ENCODE peak calls at places on chromosome 11, in nine cellular contexts. D is central memory CD4-positive, alpha-beta T cell; K is Kasumi-1; E is NCI-H446 treated with DMSO at 0.1 percent for 48 hours; T is stimulated activated naive CD8-positive, alpha-beta T cell treated with anti-CD3 and anti-CD28 coated beads, Interleukin-15, amount 100 ng/mL, for 72 hours; S is mucosa of gallbladder; I is astrocyte of the spinal cord; V is AG10803; M is dorsolateral prefrontal cortex. F is an unnamed sample.

GRCh38 chr11:11409916-11410315 is 56.9 kb upstream of the CSNK2A3 start:
- DNase-seq in D (no peak), K (no peak), E (no peak), T (no peak), S (no peak), I (no peak), V (no peak), M (no peak), F (no peak)

GRCh38 chr11:7677071-7677470 is 3.8 kb upstream of the CYB5R2 start:
- DNase-seq in D (no peak), K (no peak), E (no peak), T (no peak), S (no peak), I (peak), V (no peak), M (no peak), F (no peak)

GRCh38 chr11:78957481-78958245 is 383.0 kb upstream of the NARS2 start:
- DNase-seq in D (no peak), K (no peak), E (no peak), T (no peak), S (no peak), I (peak), V (no peak), M (no peak), F (no peak)

GRCh38 chr11:50187220-50187619 is 154.5 kb downstream of the OR4C45 start:
- DNase-seq in D (no peak), K (no peak), E (no peak), T (no peak), S (no peak), I (no peak), V (no peak), M (no peak), F (no peak)

GRCh38 chr11:66886671-66887221 is 29.9 kb downstream of the LRFN4 start:
- DNase-seq in D (no peak), K (no peak), E (no peak), T (no peak), S (no peak), I (peak), V (no peak), M (no peak), F (no peak)

GRCh38 chr11:78254263-78254662 is 65.5 kb downstream of the USP35 start:
- DNase-seq in D (no peak), K (no peak), E (no peak), T (no peak), S (no peak), I (no peak), V (no peak), M (no peak), F (no peak)

GRCh38 chr11:10303558-10304363 is 1.1 kb upstream of the ADM start:
- DNase-seq in D (no peak), K (peak), E (no peak), T (no peak), S (no peak), I (peak), V (peak), M (no peak), F (no peak)

GRCh38 chr11:118109231-118109630 is 22.5 kb upstream of the SMIM35 start:
- DNase-seq in D (no peak), K (no peak), E (no peak), T (no peak), S (no peak), I (no peak), V (peak), M (no peak), F (no peak)

GRCh38 chr11:106311531-106312230 is 234.2 kb downstream of the AASDHPPT start:
- DNase-seq in D (no peak), K (no peak), E (peak), T (no peak), S (no peak), I (no peak), V (peak), M (no peak), F (no peak)

GRCh38 chr11:11748706-11749365 is 92.9 kb upstream of the USP47 start:
- DNase-seq in D (no peak), K (no peak), E (no peak), T (no peak), S (no peak), I (no peak), V (peak), M (no peak), F (no peak)

GRCh38 chr11:131223198-131223975 is 147.0 kb upstream of the NTM start:
- DNase-seq in D (no peak), K (no peak), E (no peak), T (no peak), S (no peak), I (no peak), V (no peak), M (no peak), F (no peak)

GRCh38 chr11:66112640-66113098 is 42.6 kb downstream of the PACS1 start:
- DNase-seq in D (no peak), K (no peak), E (no peak), T (no peak), S (no peak), I (peak), V (peak), M (no peak), F (no peak)

GRCh38 chr11:67732045-67732787 is 57.8 kb upstream of the ALDH3B2 start:
- DNase-seq in D (peak), K (no peak), E (no peak), T (peak), S (no peak), I (no peak), V (no peak), M (no peak), F (no peak)

GRCh38 chr11:1884123-1884415 is 7.6 kb downstream of the PRR33 start:
- DNase-seq in D (no peak), K (no peak), E (no peak), T (no peak), S (no peak), I (no peak), V (no peak), M (no peak), F (no peak)

GRCh38 chr11:133713406-133713805 is 131.9 kb downstream of the SPATA19 start:
- DNase-seq in D (no peak), K (no peak), E (no peak), T (no peak), S (no peak), I (no peak), V (no peak), M (no peak), F (no peak)

GRCh38 chr11:75313457-75314272 is 37.8 kb downstream of the ARRB1 start:
- DNase-seq in D (no peak), K (no peak), E (no peak), T (no peak), S (peak), I (peak), V (peak), M (peak), F (no peak)

GRCh38 chr11:1204381-1205101 is 18.3 kb upstream of the MUC5B start:
- DNase-seq in D (no peak), K (no peak), E (no peak), T (no peak), S (no peak), I (no peak), V (no peak), M (peak), F (no peak)

GRCh38 chr11:76670475-76671235 is at the start of gene LRRC32:
- DNase-seq in D (no peak), K (no peak), E (no peak), T (peak), S (peak), I (no peak), V (no peak), M (no peak), F (no peak)

GRCh38 chr11:129611661-129612566 is 203.7 kb upstream of the TMEM45B start:
- DNase-seq in D (no peak), K (no peak), E (no peak), T (no peak), S (no peak), I (peak), V (no peak), M (no peak), F (no peak)